ENCODE peak calls at places on chromosome 16, in eight cellular contexts. L is fibroblast of lung, B is kidney glomerular epithelial cell, C is heart right ventricle, N is neural crest cell, T is omental fat pad, K is breast epithelium, D is foreskin melanocyte. A is an unnamed sample.

GRCh38 chr16:83887088-83887487 is 11.8 kb upstream of the MLYCD start:
- DNase-seq in L (no peak), B (no peak), C (no peak), N (no peak), T (no peak), K (no peak), D (no peak), A (no peak)

GRCh38 chr16:84065536-84066132 is 23.0 kb upstream of the SLC38A8 start:
- DNase-seq in L (peak), B (peak), C (no peak), N (peak), T (peak), K (no peak), D (peak), A (peak)

GRCh38 chr16:54228325-54228724 is 58.3 kb downstream of the IRX3 start:
- DNase-seq in L (no peak), B (no peak), C (no peak), N (no peak), T (no peak), K (no peak), D (no peak), A (no peak)

GRCh38 chr16:89687092-89687940 is 827 bp downstream of the CDK10 start:
- DNase-seq in L (peak), B (peak), C (no peak), N (no peak), T (no peak), K (no peak), D (no peak), A (peak)

GRCh38 chr16:82197540-82198240 is 27.7 kb upstream of the MPHOSPH6 start:
- DNase-seq in L (no peak), B (no peak), C (no peak), N (no peak), T (no peak), K (peak), D (no peak), A (no peak)

GRCh38 chr16:23572394-23572793 is 14.9 kb downstream of the UBFD1 start:
- DNase-seq in L (no peak), B (no peak), C (no peak), N (no peak), T (no peak), K (no peak), D (no peak), A (no peak)

GRCh38 chr16:4767872-4768548 is 1.0 kb upstream of the ZNF500 start:
- DNase-seq in L (peak), B (no peak), C (no peak), N (no peak), T (no peak), K (peak), D (no peak), A (no peak)

GRCh38 chr16:78275420-78275819 is 176.0 kb downstream of the WWOX start:
- DNase-seq in L (no peak), B (no peak), C (no peak), N (no peak), T (no peak), K (no peak), D (no peak), A (no peak)

GRCh38 chr16:75288596-75289120 is 37.2 kb upstream of the BCAR1 start:
- DNase-seq in L (no peak), B (no peak), C (no peak), N (no peak), T (no peak), K (no peak), D (no peak), A (no peak)

GRCh38 chr16:4323845-4324478 is 8.1 kb downstream of the GLIS2 start:
- DNase-seq in L (peak), B (peak), C (peak), N (peak), T (no peak), K (no peak), D (no peak), A (no peak)

GRCh38 chr16:80226499-80226898 is 314.3 kb upstream of the DYNLRB2 start:
- DNase-seq in L (no peak), B (no peak), C (no peak), N (no peak), T (no peak), K (no peak), D (no peak), A (no peak)

GRCh38 chr16:84555418-84556196 is 51.1 kb upstream of the MEAK7 start:
- DNase-seq in L (no peak), B (no peak), C (no peak), N (peak), T (no peak), K (no peak), D (no peak), A (no peak)

GRCh38 chr16:27436921-27437650 is 35.1 kb downstream of the IL21R start:
- DNase-seq in L (no peak), B (no peak), C (no peak), N (no peak), T (no peak), K (no peak), D (no peak), A (no peak)

GRCh38 chr16:11696266-11697012 is 28.2 kb downstream of the SNN start:
- DNase-seq in L (no peak), B (no peak), C (no peak), N (no peak), T (no peak), K (no peak), D (no peak), A (no peak)

GRCh38 chr16:66418165-66418962 is 8.7 kb upstream of the BEAN1 start:
- DNase-seq in L (no peak), B (no peak), C (no peak), N (no peak), T (no peak), K (no peak), D (no peak), A (no peak)

GRCh38 chr16:3740186-3740585 is 22.9 kb upstream of the TRAP1 start:
- DNase-seq in L (no peak), B (no peak), C (no peak), N (no peak), T (no peak), K (no peak), D (no peak), A (no peak)

GRCh38 chr16:19084139-19084538 is 16.7 kb downstream of the COQ7 start:
- DNase-seq in L (no peak), B (no peak), C (no peak), N (no peak), T (no peak), K (no peak), D (no peak), A (no peak)

GRCh38 chr16:57991551-57992059 is 8.9 kb downstream of the ZNF319 start:
- DNase-seq in L (no peak), B (no peak), C (no peak), N (no peak), T (no peak), K (no peak), D (no peak), A (no peak)

GRCh38 chr16:9248162-9248561 is 156.7 kb downstream of the HAPSTR1 start:
- DNase-seq in L (no peak), B (no peak), C (no peak), N (no peak), T (no peak), K (no peak), D (no peak), A (no peak)

GRCh38 chr16:64061621-64062020 is 1060.2 kb downstream of the CDH11 start:
- DNase-seq in L (peak), B (no peak), C (no peak), N (no peak), T (no peak), K (no peak), D (no peak), A (no peak)

GRCh38 chr16:25024900-25025299 is 9.7 kb upstream of the ARHGAP17 start:
- DNase-seq in L (no peak), B (no peak), C (no peak), N (no peak), T (no peak), K (no peak), D (no peak), A (no peak)

GRCh38 chr16:86229866-86230656 is 280.3 kb upstream of the FOXF1 start:
- DNase-seq in L (no peak), B (no peak), C (no peak), N (no peak), T (no peak), K (no peak), D (no peak), A (no peak)

GRCh38 chr16:19071811-19072777 is 4.7 kb downstream of the COQ7 start:
- DNase-seq in L (peak), B (peak), C (peak), N (peak), T (peak), K (no peak), D (peak), A (peak)

GRCh38 chr16:69366431-69366830 is 14.8 kb upstream of the TMED6 start:
- DNase-seq in L (no peak), B (no peak), C (no peak), N (no peak), T (no peak), K (no peak), D (no peak), A (no peak)

GRCh38 chr16:87698241-87698640 is 67.5 kb downstream of the KLHDC4 start:
- DNase-seq in L (no peak), B (no peak), C (no peak), N (no peak), T (no peak), K (no peak), D (no peak), A (peak)

GRCh38 chr16:64627288-64627687 is 494.6 kb downstream of the CDH11 start:
- DNase-seq in L (no peak), B (no peak), C (no peak), N (no peak), T (no peak), K (no peak), D (no peak), A (no peak)

GRCh38 chr16:11743308-11744074 is 834 bp upstream of the TXNDC11 start:
- DNase-seq in L (peak), B (no peak), C (peak), N (no peak), T (peak), K (peak), D (no peak), A (peak)

GRCh38 chr16:66431760-66432159 is 4.7 kb downstream of the BEAN1 start:
- DNase-seq in L (no peak), B (no peak), C (no peak), N (no peak), T (no peak), K (no peak), D (no peak), A (no peak)

GRCh38 chr16:83513006-83513755 is 294.6 kb upstream of the HSBP1 start:
- DNase-seq in L (peak), B (peak), C (no peak), N (no peak), T (no peak), K (no peak), D (peak), A (no peak)

GRCh38 chr16:20676268-20676828 is 21.1 kb downstream of the ACSM1 start:
- DNase-seq in L (no peak), B (peak), C (no peak), N (no peak), T (no peak), K (no peak), D (no peak), A (no peak)

GRCh38 chr16:69927056-69927757 is 23.9 kb upstream of the CLEC18A start:
- DNase-seq in L (peak), B (peak), C (peak), N (no peak), T (no peak), K (no peak), D (no peak), A (no peak)

GRCh38 chr16:69453936-69454335 is 29.5 kb downstream of the CYB5B start:
- DNase-seq in L (no peak), B (no peak), C (no peak), N (no peak), T (no peak), K (no peak), D (no peak), A (no peak)

GRCh38 chr16:3792472-3793012 is 75.2 kb upstream of the TRAP1 start:
- DNase-seq in L (no peak), B (no peak), C (no peak), N (no peak), T (no peak), K (no peak), D (no peak), A (no peak)

GRCh38 chr16:4367393-4367856 is 4.2 kb upstream of the VASN start:
- DNase-seq in L (no peak), B (no peak), C (no peak), N (no peak), T (no peak), K (no peak), D (no peak), A (no peak)

GRCh38 chr16:72876221-72876620 is 171.7 kb downstream of the ZFHX3 start:
- DNase-seq in L (peak), B (no peak), C (peak), N (no peak), T (no peak), K (no peak), D (peak), A (peak)

GRCh38 chr16:66677179-66677578 is 19.4 kb downstream of the CMTM4 start:
- DNase-seq in L (no peak), B (no peak), C (no peak), N (no peak), T (no peak), K (no peak), D (no peak), A (no peak)